ENCODE peak calls at places on chromosome 16, in four cellular contexts. W is sigmoid colon, X is endothelial cell of umbilical vein, E is breast epithelium. B is an unnamed sample.
A peak's percentile ranks its signal among the peaks of the same experiment; 100 is the strongest.

GRCh38 chr16:48426244-48427135 is 41.3 kb upstream of the SIAH1 start:
- DNase-seq in W (no peak), E (no peak), X (no peak), B (no peak)

GRCh38 chr16:19853973-19854876 is 30.4 kb downstream of the GPRC5B start:
- DNase-seq in E (no peak), X (no peak), W (no peak), B (no peak)

GRCh38 chr16:51175081-51175480 is 24.0 kb upstream of the SALL1 start:
- DNase-seq in W (no peak), X (no peak), E (no peak), B (no peak)

GRCh38 chr16:89061086-89061485 is 32.6 kb upstream of the ACSF3 start:
- DNase-seq in X (no peak), W (no peak), E (no peak), B (no peak)

GRCh38 chr16:54928016-54928356 is 2.7 kb upstream of the IRX5 start:
- DNase-seq in X (peak; percentile 42), E (no peak), W (no peak), B (no peak)

GRCh38 chr16:51952500-51952899 is 594.4 kb downstream of the TOX3 start:
- DNase-seq in X (no peak), W (no peak), E (no peak), B (no peak)

GRCh38 chr16:86578056-86578455 is 293 bp upstream of the FOXL1 start:
- DNase-seq in X (peak; percentile 43), E (no peak), W (no peak), B (no peak)

GRCh38 chr16:16004314-16004749 is 54.9 kb downstream of the ABCC1 start:
- DNase-seq in X (peak; percentile 52), E (no peak), W (no peak), B (no peak)

DNA sequence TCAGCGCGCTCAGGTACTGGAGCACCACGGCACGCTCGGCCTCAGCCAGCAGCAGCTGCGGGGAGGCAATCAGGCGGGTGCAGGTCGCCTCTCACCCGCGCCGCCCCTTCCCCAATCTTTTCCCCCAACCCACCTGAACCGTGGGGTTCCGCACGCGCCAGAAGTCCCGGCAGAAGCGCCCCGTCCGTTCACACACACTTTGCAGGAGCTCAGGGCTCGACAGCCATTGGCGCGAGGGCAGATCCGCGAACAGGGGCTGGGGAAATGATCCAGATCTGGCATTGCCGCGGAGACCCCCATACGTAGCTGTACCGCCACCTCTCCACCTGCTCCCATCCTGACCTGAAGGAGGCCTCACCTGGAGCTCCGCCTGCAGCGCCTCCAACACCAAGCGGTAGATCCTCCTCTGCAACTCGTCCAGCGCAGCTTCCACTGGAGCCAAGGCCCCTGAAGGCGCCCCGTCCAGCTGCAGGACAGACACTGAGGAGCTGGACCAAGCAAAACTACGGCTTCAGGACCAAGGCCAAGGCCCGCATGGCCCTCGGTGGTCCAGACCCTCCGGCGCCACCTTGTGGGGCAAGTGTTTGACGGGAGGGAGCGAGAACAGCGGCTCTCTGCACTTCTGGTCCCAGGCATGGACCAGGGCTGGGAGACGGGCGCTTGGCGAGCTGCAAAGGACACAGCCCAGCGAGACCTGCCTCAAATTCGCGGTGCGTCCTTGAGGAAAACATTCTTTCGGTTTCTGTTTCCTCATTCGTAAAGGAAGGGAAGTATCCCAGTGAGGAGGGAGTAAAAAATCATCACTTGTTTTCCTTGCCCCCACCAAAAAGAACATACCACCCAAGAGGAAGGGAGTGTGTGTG is 1.5 kb upstream of the MATCAP1 start:
- DNase-seq in E (peak; percentile 80), X (peak; percentile 80), W (peak; percentile 96), B (peak; percentile 95)
- TF ChIP-seq POLR2AphosphoS5 in E (no peak), X (peak; percentile 60), W (no peak), B (peak; percentile 84)

DNA sequence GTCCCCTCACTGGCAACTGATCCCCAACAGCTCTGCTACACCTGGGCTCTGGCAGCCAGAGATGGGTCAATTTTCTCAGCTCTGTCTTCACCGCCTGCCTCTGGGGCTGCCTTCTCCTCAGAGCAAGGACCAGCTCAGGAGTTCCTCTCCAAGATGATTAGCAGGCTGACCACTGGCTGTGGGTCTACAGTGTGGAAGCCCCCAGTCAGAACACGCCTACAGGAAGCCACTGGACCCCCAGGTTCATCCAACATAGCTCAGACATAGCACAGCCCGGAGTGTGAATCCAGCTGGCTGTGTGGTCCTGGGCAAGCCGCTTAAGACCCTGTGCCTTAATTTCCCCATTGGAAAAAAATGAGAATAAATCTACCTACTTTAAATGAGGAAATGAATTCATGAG is 4.9 kb downstream of the DOK4 start:
- DNase-seq in X (no peak), E (no peak), W (no peak), B (no peak)
- TF ChIP-seq POLR2AphosphoS5 in X (no peak), E (no peak), W (no peak), B (no peak)

GRCh38 chr16:10964039-10964890 is 19.9 kb downstream of the CLEC16A start:
- DNase-seq in X (peak; percentile 71), W (peak; percentile 89), E (peak; percentile 75), B (no peak)
- TF ChIP-seq POLR2AphosphoS5 in X (no peak), W (no peak), E (peak; percentile 65), B (no peak)

GRCh38 chr16:20902426-20902825 is 1.9 kb downstream of the LYRM1 start:
- DNase-seq in X (no peak), E (no peak), W (no peak), B (no peak)

GRCh38 chr16:20901441-20902112 is 1.0 kb downstream of the LYRM1 start:
- DNase-seq in W (peak; percentile 84), X (peak; percentile 72), E (peak; percentile 71), B (no peak)

GRCh38 chr16:20904507-20905079 is 4.0 kb downstream of the LYRM1 start:
- DNase-seq in W (no peak), E (no peak), X (peak; percentile 97), B (no peak)

GRCh38 chr16:20903889-20904506 is 3.4 kb downstream of the LYRM1 start:
- DNase-seq in E (no peak), X (no peak), W (no peak), B (no peak)

DNA sequence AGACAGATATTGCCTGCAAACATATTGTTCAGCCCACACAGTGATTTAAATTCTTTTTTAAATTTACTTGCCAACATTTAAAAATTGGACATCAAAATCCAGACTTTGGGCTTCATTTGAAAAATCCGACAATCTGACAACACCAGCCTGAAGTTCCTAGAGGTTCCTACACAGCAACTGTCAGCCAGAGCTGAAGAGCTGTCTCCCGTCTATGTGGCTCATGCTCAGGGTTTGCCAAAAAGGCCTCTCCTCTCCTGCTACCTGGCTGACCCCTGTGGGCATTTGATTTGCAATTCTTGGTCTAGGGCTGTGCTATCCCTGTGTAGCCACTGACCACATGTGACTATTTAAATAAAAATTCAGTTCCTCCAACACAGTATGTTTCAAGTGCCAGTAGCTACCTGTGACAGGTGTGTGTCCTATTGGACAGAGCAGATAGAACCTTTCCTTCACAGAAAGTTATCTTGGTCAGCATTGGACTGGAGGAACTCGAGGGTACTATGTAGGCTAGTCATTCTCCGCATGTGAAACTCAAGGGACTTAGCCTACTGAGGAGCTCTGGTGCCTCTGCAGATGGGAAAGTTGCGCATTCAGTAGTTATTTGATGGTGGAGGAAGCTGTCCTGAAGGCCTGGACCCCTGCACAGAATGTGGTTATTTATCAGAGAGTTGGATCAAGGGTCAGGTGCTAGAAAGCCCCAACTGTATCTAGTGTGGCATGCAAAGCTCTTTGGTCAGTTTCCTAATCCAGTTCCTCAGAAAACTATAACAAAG is 2.7 kb downstream of the LYRM1 start:
- DNase-seq in X (peak; percentile 43), W (no peak), E (no peak), B (no peak)
- TF ChIP-seq POLR2AphosphoS5 in X (no peak), W (no peak), E (no peak), B (no peak)

GRCh38 chr16:1776991-1777374 is 4.0 kb upstream of the MRPS34 start:
- DNase-seq in E (no peak), W (no peak), X (no peak), B (no peak)

GRCh38 chr16:1779741-1780676 is 2.4 kb downstream of the SPSB3 start:
- DNase-seq in X (no peak), E (no peak), W (no peak), B (no peak)

GRCh38 chr16:1779234-1779701 is 3.1 kb downstream of the SPSB3 start:
- DNase-seq in E (no peak), X (no peak), W (no peak), B (no peak)

GRCh38 chr16:1777375-1778199 is 4.7 kb upstream of the MRPS34 start:
- DNase-seq in W (no peak), E (no peak), X (no peak), B (no peak)

GRCh38 chr16:1778200-1779179 is 3.9 kb downstream of the SPSB3 start:
- DNase-seq in X (no peak), W (no peak), E (no peak), B (no peak)
- TF ChIP-seq POLR2AphosphoS5 in X (peak; percentile 15), W (no peak), E (no peak), B (no peak)

DNA sequence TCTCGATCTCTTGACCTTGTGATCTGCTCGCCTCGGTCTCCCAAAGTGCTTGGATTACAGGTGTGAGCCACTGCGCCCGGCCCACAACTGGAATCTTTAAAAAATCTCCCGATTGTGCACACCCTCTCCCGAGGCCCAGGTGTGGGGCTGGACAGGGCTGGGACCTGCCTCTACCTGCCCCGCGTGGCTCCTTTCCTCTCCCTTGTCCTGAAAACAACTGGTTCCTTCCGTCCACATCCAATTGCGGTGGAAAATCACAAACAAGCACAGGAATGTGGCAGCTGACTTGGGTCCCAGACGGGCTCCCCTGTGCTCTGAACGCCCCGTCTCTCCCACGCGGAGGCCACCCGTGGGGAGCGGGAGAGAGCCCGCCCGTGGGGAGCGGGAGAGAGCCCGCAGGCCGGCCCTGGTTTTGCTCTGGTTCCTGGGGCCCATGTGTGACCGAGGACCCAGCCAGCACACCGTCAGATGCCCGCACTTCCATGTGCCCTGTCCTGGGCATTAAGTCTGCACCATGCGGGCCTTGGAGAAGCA is 3.0 kb upstream of the TMEM204 start:
- DNase-seq in X (no peak), W (no peak), E (no peak), B (no peak)
- TF ChIP-seq POLR2AphosphoS5 in X (no peak), W (no peak), E (no peak), B (no peak)

DNA sequence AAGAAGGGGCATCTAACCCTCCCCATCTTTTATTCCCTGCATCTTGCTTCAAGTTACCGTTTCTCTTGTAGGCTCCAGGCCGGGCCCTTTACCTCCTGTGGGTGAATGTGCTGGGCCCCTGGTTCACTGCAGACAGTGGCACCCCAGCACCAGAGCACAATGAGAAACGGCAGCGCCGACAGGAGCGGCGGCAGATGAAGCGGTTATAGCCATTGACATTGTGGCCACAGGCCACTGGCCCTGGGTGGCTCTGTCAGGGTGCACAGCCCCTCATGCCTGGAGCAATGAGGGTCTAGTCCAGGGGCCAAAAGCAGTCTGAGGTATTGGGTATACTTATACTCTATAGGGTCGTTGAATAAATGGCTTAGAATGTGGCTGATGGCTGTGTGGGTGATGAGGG is 2.0 kb downstream of the TMEM208 start:
- DNase-seq in E (no peak), W (no peak), X (no peak), B (no peak)
- TF ChIP-seq POLR2AphosphoS5 in E (no peak), W (no peak), X (no peak), B (no peak)

B was measured in esophagus muscularis mucosa.